ENCODE peak calls at places on chromosomes 1 and 21, in four cellular contexts. One of them, this sample, is unnamed.

GRCh38 chr1:167453156-167453555 is 65.2 kb downstream of the CD247 start:
- DNase-seq in H1: no peak
- DNase-seq in IMR-90: no peak
- DNase-seq in GM12878: no peak
- DNase-seq in this sample: no peak

GRCh38 chr1:108897865-108898720 is 21.3 kb downstream of the GPSM2 start:
- DNase-seq in H1: no peak
- DNase-seq in IMR-90: peak
- DNase-seq in GM12878: no peak
- DNase-seq in this sample: peak

GRCh38 chr1:2098839-2099785 is 48.9 kb downstream of the PRKCZ start:
- DNase-seq in H1: no peak
- DNase-seq in IMR-90: no peak
- DNase-seq in GM12878: no peak
- DNase-seq in this sample: no peak

GRCh38 chr1:189859385-189859977 is 618.2 kb downstream of the BRINP3 start:
- DNase-seq in H1: peak
- DNase-seq in IMR-90: no peak
- DNase-seq in GM12878: no peak
- DNase-seq in this sample: peak

GRCh38 chr21:29265690-29266479 is 32.8 kb upstream of the BACH1 start:
- DNase-seq in H1: no peak
- DNase-seq in IMR-90: no peak
- DNase-seq in GM12878: peak
- DNase-seq in this sample: no peak

GRCh38 chr1:118116401-118116800 is 68.6 kb downstream of the SPAG17 start:
- DNase-seq in H1: no peak
- DNase-seq in IMR-90: peak
- DNase-seq in GM12878: no peak
- DNase-seq in this sample: no peak

GRCh38 chr1:212606734-212607205 is 1.8 kb upstream of the ATF3 start:
- DNase-seq in H1: no peak
- DNase-seq in IMR-90: no peak
- DNase-seq in GM12878: no peak
- DNase-seq in this sample: peak

GRCh38 chr1:89547563-89548485 is 23.2 kb downstream of the LRRC8B start:
- DNase-seq in H1: no peak
- DNase-seq in IMR-90: peak
- DNase-seq in GM12878: no peak
- DNase-seq in this sample: no peak

GRCh38 chr1:70071597-70071996 is 133.8 kb downstream of the LRRC40 start:
- DNase-seq in H1: no peak
- DNase-seq in IMR-90: peak
- DNase-seq in GM12878: no peak
- DNase-seq in this sample: no peak

GRCh38 chr1:155961937-155962336 is 16.4 kb downstream of the ARHGEF2 start:
- DNase-seq in H1: no peak
- DNase-seq in IMR-90: peak
- DNase-seq in GM12878: no peak
- DNase-seq in this sample: no peak

GRCh38 chr1:238811211-238811610 is 575.2 kb upstream of the CHRM3 start:
- DNase-seq in H1: no peak
- DNase-seq in IMR-90: no peak
- DNase-seq in GM12878: no peak
- DNase-seq in this sample: no peak

GRCh38 chr1:231918239-231919015 is 291.8 kb downstream of the DISC1 start:
- DNase-seq in H1: no peak
- DNase-seq in IMR-90: peak
- DNase-seq in GM12878: peak
- DNase-seq in this sample: no peak

GRCh38 chr1:111620412-111620971 is 903 bp downstream of the RAP1A start:
- DNase-seq in H1: peak
- DNase-seq in IMR-90: no peak
- DNase-seq in GM12878: no peak
- DNase-seq in this sample: no peak

GRCh38 chr1:19465123-19465522 is 20.2 kb downstream of the CAPZB start:
- DNase-seq in H1: no peak
- DNase-seq in IMR-90: peak
- DNase-seq in GM12878: no peak
- DNase-seq in this sample: no peak

GRCh38 chr1:95086949-95087533 is 14.3 kb upstream of the ALG14 start:
- DNase-seq in H1: no peak
- DNase-seq in IMR-90: peak
- DNase-seq in GM12878: no peak
- DNase-seq in this sample: peak

GRCh38 chr1:47561523-47562007 is 123.7 kb downstream of the FOXD2 start:
- DNase-seq in H1: no peak
- DNase-seq in IMR-90: no peak
- DNase-seq in GM12878: no peak
- DNase-seq in this sample: no peak

GRCh38 chr1:119449964-119450363 is 35.0 kb downstream of the HSD3B2 start:
- DNase-seq in H1: peak
- DNase-seq in IMR-90: no peak
- DNase-seq in GM12878: no peak
- DNase-seq in this sample: peak

GRCh38 chr1:175376194-175376593 is 183.6 kb upstream of the KIAA0040 start:
- DNase-seq in H1: no peak
- DNase-seq in IMR-90: no peak
- DNase-seq in GM12878: no peak
- DNase-seq in this sample: peak

GRCh38 chr1:116531917-116532316 is 38.9 kb downstream of the CD58 start:
- DNase-seq in H1: no peak
- DNase-seq in IMR-90: no peak
- DNase-seq in GM12878: no peak
- DNase-seq in this sample: no peak

GRCh38 chr1:59565611-59566410 is 248.9 kb upstream of the HOOK1 start:
- DNase-seq in H1: no peak
- DNase-seq in IMR-90: peak
- DNase-seq in GM12878: no peak
- DNase-seq in this sample: no peak

GRCh38 chr1:218368686-218369085 is 23.6 kb downstream of the TGFB2 start:
- DNase-seq in H1: no peak
- DNase-seq in IMR-90: no peak
- DNase-seq in GM12878: no peak
- DNase-seq in this sample: no peak

GRCh38 chr1:202263628-202264027 is 70.0 kb downstream of the LGR6 start:
- DNase-seq in H1: no peak
- DNase-seq in IMR-90: no peak
- DNase-seq in GM12878: no peak
- DNase-seq in this sample: no peak

GRCh38 chr21:36854391-36854790 is 112.1 kb downstream of the HLCS start:
- DNase-seq in H1: peak
- DNase-seq in IMR-90: peak
- DNase-seq in GM12878: no peak
- DNase-seq in this sample: peak

GRCh38 chr1:1118011-1118892 is 2.4 kb upstream of the C1orf159 start:
- DNase-seq in H1: no peak
- DNase-seq in IMR-90: no peak
- DNase-seq in GM12878: no peak
- DNase-seq in this sample: no peak

GRCh38 chr21:34801519-34802132 is 132.8 kb downstream of the CLIC6 start:
- DNase-seq in H1: no peak
- DNase-seq in IMR-90: no peak
- DNase-seq in GM12878: no peak
- DNase-seq in this sample: peak

GRCh38 chr1:111127923-111128643 is 11.8 kb downstream of the DRAM2 start:
- DNase-seq in H1: no peak
- DNase-seq in IMR-90: no peak
- DNase-seq in GM12878: peak
- DNase-seq in this sample: no peak

GRCh38 chr1:69518991-69519390 is 48.7 kb upstream of the LRRC7 start:
- DNase-seq in H1: no peak
- DNase-seq in IMR-90: no peak
- DNase-seq in GM12878: no peak
- DNase-seq in this sample: no peak

GRCh38 chr1:63968663-63969460 is 195.0 kb downstream of the ROR1 start:
- DNase-seq in H1: no peak
- DNase-seq in IMR-90: peak
- DNase-seq in GM12878: no peak
- DNase-seq in this sample: no peak

GRCh38 chr1:63557365-63557987 is 34.2 kb downstream of the EFCAB7 start:
- DNase-seq in H1: peak
- DNase-seq in IMR-90: peak
- DNase-seq in GM12878: no peak
- DNase-seq in this sample: peak

GRCh38 chr21:39321424-39321823 is 8.0 kb upstream of the BRWD1 start:
- DNase-seq in H1: no peak
- DNase-seq in IMR-90: peak
- DNase-seq in GM12878: no peak
- DNase-seq in this sample: no peak

GRCh38 chr1:3174487-3175247 is 105.7 kb downstream of the PRDM16 start:
- DNase-seq in H1: no peak
- DNase-seq in IMR-90: no peak
- DNase-seq in GM12878: no peak
- DNase-seq in this sample: no peak

GRCh38 chr1:213138391-213138790 is 87.3 kb downstream of the RPS6KC1 start:
- DNase-seq in H1: no peak
- DNase-seq in IMR-90: no peak
- DNase-seq in GM12878: no peak
- DNase-seq in this sample: no peak

GRCh38 chr1:177355575-177355974 is 184.8 kb downstream of the BRINP2 start:
- DNase-seq in H1: peak
- DNase-seq in IMR-90: peak
- DNase-seq in GM12878: no peak
- DNase-seq in this sample: peak

GRCh38 chr1:37553927-37554808 is at the start of gene SNIP1:
- DNase-seq in H1: peak
- DNase-seq in IMR-90: peak
- DNase-seq in GM12878: peak
- DNase-seq in this sample: peak

GRCh38 chr1:35174225-35174540 is 18.8 kb downstream of the SFPQ start:
- DNase-seq in H1: no peak
- DNase-seq in IMR-90: no peak
- DNase-seq in GM12878: no peak
- DNase-seq in this sample: no peak

GRCh38 chr1:35175067-35176001 is 17.6 kb downstream of the SFPQ start:
- DNase-seq in H1: no peak
- DNase-seq in IMR-90: no peak
- DNase-seq in GM12878: no peak
- DNase-seq in this sample: no peak

GRCh38 chr1:35173516-35174224 is 19.3 kb downstream of the SFPQ start:
- DNase-seq in H1: no peak
- DNase-seq in IMR-90: no peak
- DNase-seq in GM12878: no peak
- DNase-seq in this sample: no peak

GRCh38 chr1:35172022-35172421 is 20.9 kb downstream of the SFPQ start:
- DNase-seq in H1: no peak
- DNase-seq in IMR-90: no peak
- DNase-seq in GM12878: no peak
- DNase-seq in this sample: no peak

GRCh38 chr1:35171579-35171978 is 21.4 kb downstream of the SFPQ start:
- DNase-seq in H1: no peak
- DNase-seq in IMR-90: no peak
- DNase-seq in GM12878: no peak
- DNase-seq in this sample: no peak
- TF ChIP-seq CHD1 in H1: no peak
- TF ChIP-seq CHD1 in IMR-90: no peak
- TF ChIP-seq CHD1 in GM12878: no peak
- TF ChIP-seq CHD1 in this sample: no peak

DNA sequence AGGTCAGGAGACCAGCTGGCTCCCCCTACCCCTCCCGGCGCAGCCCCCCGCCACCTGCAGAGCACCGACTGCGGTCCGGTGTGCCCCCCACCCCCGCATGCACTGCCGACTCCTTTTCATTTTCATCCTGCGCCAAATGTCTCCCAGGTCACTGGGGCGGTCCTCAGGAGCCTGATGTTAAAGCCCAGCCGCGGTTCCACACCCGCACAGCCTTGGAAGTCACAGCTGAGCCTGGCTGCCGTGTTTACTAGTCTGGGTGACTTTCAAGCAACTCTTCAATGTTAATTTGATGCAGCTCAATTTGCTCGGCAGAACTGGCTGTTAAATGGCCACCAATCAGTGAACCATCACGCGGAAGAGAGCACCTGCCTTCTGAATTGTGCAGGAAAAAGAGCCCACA is 27.2 kb downstream of the THAP3 start:
- DNase-seq in H1: no peak
- DNase-seq in IMR-90: no peak
- DNase-seq in GM12878: no peak
- DNase-seq in this sample: no peak
- TF ChIP-seq CHD1 in H1: no peak
- TF ChIP-seq CHD1 in IMR-90: no peak
- TF ChIP-seq CHD1 in GM12878: no peak
- TF ChIP-seq CHD1 in this sample: no peak

GRCh38 chr1:147631839-147632238 is 38.5 kb downstream of the ACP6 start:
- DNase-seq in H1: no peak
- DNase-seq in IMR-90: no peak
- DNase-seq in GM12878: no peak
- DNase-seq in this sample: no peak

GRCh38 chr1:147627435-147628110 is 42.8 kb downstream of the ACP6 start:
- DNase-seq in H1: peak
- DNase-seq in IMR-90: peak
- DNase-seq in GM12878: no peak
- DNase-seq in this sample: peak

GRCh38 chr1:147630447-147630846 is 39.9 kb downstream of the ACP6 start:
- DNase-seq in H1: no peak
- DNase-seq in IMR-90: no peak
- DNase-seq in GM12878: no peak
- DNase-seq in this sample: no peak

GRCh38 chr1:147628441-147628840 is 41.9 kb downstream of the ACP6 start:
- DNase-seq in H1: no peak
- DNase-seq in IMR-90: no peak
- DNase-seq in GM12878: no peak
- DNase-seq in this sample: no peak

GRCh38 chr1:147630022-147630421 is 40.3 kb downstream of the ACP6 start:
- DNase-seq in H1: no peak
- DNase-seq in IMR-90: no peak
- DNase-seq in GM12878: no peak
- DNase-seq in this sample: no peak
- TF ChIP-seq CHD1 in H1: no peak
- TF ChIP-seq CHD1 in IMR-90: no peak
- TF ChIP-seq CHD1 in GM12878: no peak
- TF ChIP-seq CHD1 in this sample: no peak

GRCh38 chr1:226664413-226665101 is 74.5 kb downstream of the ITPKB start:
- DNase-seq in H1: no peak
- DNase-seq in IMR-90: peak
- DNase-seq in GM12878: no peak
- DNase-seq in this sample: no peak
- TF ChIP-seq CHD1 in H1: no peak
- TF ChIP-seq CHD1 in IMR-90: no peak
- TF ChIP-seq CHD1 in GM12878: no peak
- TF ChIP-seq CHD1 in this sample: no peak

GRCh38 chr21:44047996-44048560 is 36.0 kb downstream of the TRAPPC10 start:
- DNase-seq in H1: no peak
- DNase-seq in IMR-90: no peak
- DNase-seq in GM12878: no peak
- DNase-seq in this sample: no peak
- TF ChIP-seq CHD1 in H1: no peak
- TF ChIP-seq CHD1 in IMR-90: no peak
- TF ChIP-seq CHD1 in GM12878: no peak
- TF ChIP-seq CHD1 in this sample: no peak

This sample was measured in K562.